ENCODE peak calls at places on chromosomes 3 and 15, in six cellular contexts. D, K, Z, X, A and W are unnamed samples.

GRCh38 chr15:71562251-71562650 is 248.1 kb upstream of the NR2E3 start:
- DNase-seq in D (peak), K (no peak), Z (no peak), X (no peak), A (no peak), W (no peak)

GRCh38 chr15:23566070-23567050 is 886 bp downstream of the MKRN3 start:
- DNase-seq in D (no peak), K (no peak), Z (peak), X (no peak), A (no peak), W (no peak)

GRCh38 chr3:100002599-100003350 is 111.5 kb downstream of the FILIP1L start:
- DNase-seq in D (peak), K (peak), Z (no peak), X (no peak), A (no peak), W (peak)

GRCh38 chr15:74419432-74419831 is 14.3 kb downstream of the SEMA7A start:
- DNase-seq in D (no peak), K (no peak), Z (no peak), X (no peak), A (no peak), W (no peak)

GRCh38 chr3:9891072-9891622 is 737 bp downstream of the JAGN1 start:
- DNase-seq in D (no peak), K (no peak), Z (no peak), X (no peak), A (no peak), W (no peak)

GRCh38 chr3:157087398-157088132 is 72.4 kb downstream of the CCNL1 start:
- DNase-seq in D (no peak), K (no peak), Z (no peak), X (no peak), A (no peak), W (no peak)

GRCh38 chr3:362939-363338 is 166.4 kb downstream of the CHL1 start:
- DNase-seq in D (no peak), K (no peak), Z (no peak), X (no peak), A (no peak), W (no peak)

GRCh38 chr15:76839173-76839572 is 66.0 kb downstream of the SCAPER start:
- DNase-seq in D (no peak), K (no peak), Z (no peak), X (no peak), A (no peak), W (no peak)

GRCh38 chr15:77029166-77030041 is 34.5 kb downstream of the PSTPIP1 start:
- DNase-seq in D (no peak), K (no peak), Z (no peak), X (no peak), A (no peak), W (no peak)

GRCh38 chr3:42706721-42707619 is 4.4 kb upstream of the HHATL start:
- DNase-seq in D (no peak), K (no peak), Z (no peak), X (peak), A (no peak), W (no peak)

GRCh38 chr15:101121511-101122090 is 130.2 kb downstream of the CHSY1 start:
- DNase-seq in D (no peak), K (no peak), Z (peak), X (peak), A (no peak), W (peak)

GRCh38 chr3:122774564-122774963 is 19.1 kb downstream of the HSPBAP1 start:
- DNase-seq in D (no peak), K (no peak), Z (no peak), X (peak), A (no peak), W (no peak)

GRCh38 chr15:38530113-38530512 is 34.5 kb downstream of the RASGRP1 start:
- DNase-seq in D (no peak), K (no peak), Z (no peak), X (no peak), A (no peak), W (no peak)

GRCh38 chr15:98565566-98565965 is 82.8 kb upstream of the IGF1R start:
- DNase-seq in D (no peak), K (no peak), Z (no peak), X (no peak), A (no peak), W (no peak)

GRCh38 chr3:116425126-116425525 is 20.2 kb downstream of the LSAMP start:
- DNase-seq in D (no peak), K (no peak), Z (no peak), X (no peak), A (no peak), W (no peak)

GRCh38 chr15:79090487-79091203 is at the start of gene RASGRF1:
- DNase-seq in D (no peak), K (no peak), Z (no peak), X (peak), A (no peak), W (no peak)

GRCh38 chr3:187702507-187703033 is at the start of gene RTP2:
- DNase-seq in D (no peak), K (no peak), Z (no peak), X (no peak), A (no peak), W (peak)

GRCh38 chr3:168973206-168973605 is 690.3 kb downstream of the MECOM start:
- DNase-seq in D (no peak), K (no peak), Z (no peak), X (no peak), A (no peak), W (no peak)

GRCh38 chr3:10437995-10438901 is 67.1 kb downstream of the ATP2B2 start:
- DNase-seq in D (no peak), K (no peak), Z (no peak), X (no peak), A (no peak), W (no peak)

GRCh38 chr3:81496407-81497104 is 264.9 kb downstream of the GBE1 start:
- DNase-seq in D (no peak), K (no peak), Z (no peak), X (no peak), A (no peak), W (no peak)

GRCh38 chr15:31379042-31379441 is 52.4 kb downstream of the KLF13 start:
- DNase-seq in D (no peak), K (no peak), Z (no peak), X (no peak), A (no peak), W (no peak)

GRCh38 chr15:29461877-29462276 is 192.3 kb upstream of the NSMCE3 start:
- DNase-seq in D (no peak), K (no peak), Z (no peak), X (no peak), A (no peak), W (no peak)

GRCh38 chr3:181887685-181888084 is 176.0 kb downstream of the SOX2 start:
- DNase-seq in D (no peak), K (no peak), Z (no peak), X (no peak), A (no peak), W (no peak)

GRCh38 chr15:73889053-73889452 is 15.7 kb downstream of the TBC1D21 start:
- DNase-seq in D (no peak), K (no peak), Z (no peak), X (no peak), A (no peak), W (no peak)

GRCh38 chr3:125374996-125375941 is at the start of gene ZNF148:
- DNase-seq in D (peak), K (peak), Z (peak), X (peak), A (peak), W (peak)
- TF ChIP-seq CTCF in D (no peak), K (no peak), Z (no peak), X (no peak), A (no peak), W (no peak)

DNA sequence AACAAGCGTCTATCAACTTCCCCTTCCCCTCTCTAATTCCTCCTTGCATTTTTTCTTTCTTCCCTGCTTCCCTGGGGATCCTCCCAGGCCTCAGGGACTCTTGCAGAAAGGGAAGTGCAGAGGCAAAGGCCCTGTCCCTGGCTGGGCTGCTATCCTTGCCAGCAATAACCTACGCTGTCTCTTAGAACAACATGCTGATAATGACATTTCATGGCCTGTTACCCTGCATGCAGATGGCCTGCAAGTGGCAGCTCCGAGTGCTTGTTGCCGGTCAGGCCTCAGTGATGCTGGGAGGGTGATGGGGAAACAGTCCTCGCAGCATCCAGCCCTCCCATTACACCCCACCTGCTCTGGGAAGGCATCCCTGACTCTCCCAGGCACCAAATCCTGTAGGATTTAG is 167.6 kb downstream of the RAB11A start:
- DNase-seq in D (no peak), K (no peak), Z (no peak), X (no peak), A (no peak), W (no peak)
- TF ChIP-seq CTCF in D (no peak), K (no peak), Z (no peak), X (no peak), A (no peak), W (no peak)

GRCh38 chr3:103919327-103919726 is 1447.4 kb upstream of the ALCAM start:
- DNase-seq in D (no peak), K (no peak), Z (no peak), X (no peak), A (no peak), W (no peak)
- TF ChIP-seq CTCF in D (no peak), K (no peak), Z (no peak), X (no peak), A (no peak), W (no peak)

DNA sequence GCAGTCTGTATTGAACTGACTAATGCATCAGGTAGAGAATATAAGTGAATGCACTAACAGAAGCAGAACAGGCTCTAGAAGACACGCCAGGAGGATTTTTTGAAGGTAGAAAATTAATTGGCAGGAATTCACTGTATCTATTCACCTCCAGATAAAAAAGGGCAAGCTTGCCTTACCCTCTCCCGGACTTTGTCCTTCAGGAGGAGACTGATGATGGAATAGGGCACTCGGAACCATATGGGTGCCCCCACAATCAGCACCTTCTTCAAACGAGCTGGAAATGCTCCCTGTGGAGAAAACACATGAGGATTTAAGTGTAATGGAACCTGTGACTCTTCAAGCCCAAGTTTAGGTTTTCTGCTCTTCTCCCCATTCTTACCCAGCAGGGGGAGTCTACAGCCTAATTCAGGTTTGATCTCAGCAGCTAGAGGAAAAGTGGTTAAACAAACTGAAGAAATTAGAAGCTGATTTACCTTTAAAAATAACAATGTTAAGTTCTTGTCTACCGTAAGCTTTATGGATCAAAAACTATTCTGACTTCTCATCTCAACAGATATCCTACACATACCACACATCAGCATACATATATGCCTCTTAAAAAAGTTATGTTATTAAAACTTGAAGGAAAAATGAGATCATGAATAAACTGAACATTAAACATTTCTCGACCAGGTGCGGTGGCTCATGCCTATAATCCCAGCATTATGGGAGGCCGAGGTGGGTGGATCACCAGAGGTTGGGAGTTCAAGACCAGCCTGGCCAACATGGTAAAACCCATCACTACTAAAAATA is 57.4 kb upstream of the SIN3A start:
- DNase-seq in D (peak), K (no peak), Z (no peak), X (peak), A (no peak), W (no peak)
- TF ChIP-seq CTCF in D (peak), K (peak), Z (peak), X (no peak), A (peak), W (peak)

DNA sequence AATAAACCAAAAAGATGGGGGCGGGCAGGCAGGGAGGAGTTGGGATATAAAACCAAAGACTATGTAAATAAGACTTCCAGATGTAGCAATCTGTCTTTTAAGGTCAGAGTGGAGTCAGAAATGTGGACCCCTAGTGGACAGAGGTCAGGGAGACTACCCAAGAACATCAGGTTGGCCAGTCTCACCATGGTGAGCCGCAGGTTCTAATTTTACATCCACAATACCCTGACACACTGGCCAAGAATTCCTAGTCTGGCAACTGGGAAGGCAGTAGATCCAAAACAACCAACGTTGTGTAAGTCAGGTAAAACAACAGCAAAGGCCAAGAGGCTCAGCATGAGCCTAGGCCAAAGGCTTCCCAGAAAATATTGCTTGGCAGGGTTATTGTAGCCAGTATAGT is 203.4 kb downstream of the FOXP1 start:
- DNase-seq in D (peak), K (no peak), Z (no peak), X (no peak), A (no peak), W (no peak)
- TF ChIP-seq CTCF in D (no peak), K (peak), Z (no peak), X (no peak), A (no peak), W (no peak)

GRCh38 chr3:12139111-12139511 is 19.6 kb downstream of the TIMP4 start:
- DNase-seq in D (peak), K (no peak), Z (no peak), X (no peak), A (no peak), W (peak)

GRCh38 chr3:12141350-12141749 is 17.4 kb downstream of the TIMP4 start:
- DNase-seq in D (no peak), K (no peak), Z (no peak), X (no peak), A (no peak), W (no peak)

GRCh38 chr3:12136371-12136770 is 22.3 kb downstream of the TIMP4 start:
- DNase-seq in D (no peak), K (no peak), Z (no peak), X (no peak), A (no peak), W (no peak)

GRCh38 chr3:12135029-12135634 is 23.6 kb downstream of the TIMP4 start:
- DNase-seq in D (peak), K (no peak), Z (peak), X (peak), A (no peak), W (peak)

DNA sequence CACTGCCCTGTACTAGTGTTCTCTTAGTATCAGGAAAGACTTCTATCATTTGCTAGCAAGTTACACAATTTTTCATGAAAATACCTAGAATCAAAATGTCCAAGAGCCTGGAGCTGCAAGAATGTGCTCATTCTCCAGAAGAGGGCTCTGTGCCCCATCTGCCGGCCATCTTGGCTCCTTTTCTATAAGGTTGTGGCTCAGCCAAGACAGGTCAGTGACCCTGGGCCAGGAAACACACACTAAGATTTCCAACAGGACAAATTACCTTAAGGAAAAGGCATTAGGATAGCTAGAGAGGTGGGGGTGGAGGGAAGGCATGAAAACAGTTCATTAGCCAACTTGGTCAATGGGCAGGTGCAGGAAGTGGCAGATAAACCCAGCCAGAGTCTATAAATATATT is 20.7 kb downstream of the TIMP4 start:
- DNase-seq in D (peak), K (no peak), Z (no peak), X (no peak), A (no peak), W (no peak)
- TF ChIP-seq CTCF in D (peak), K (peak), Z (no peak), X (peak), A (peak), W (peak)

DNA sequence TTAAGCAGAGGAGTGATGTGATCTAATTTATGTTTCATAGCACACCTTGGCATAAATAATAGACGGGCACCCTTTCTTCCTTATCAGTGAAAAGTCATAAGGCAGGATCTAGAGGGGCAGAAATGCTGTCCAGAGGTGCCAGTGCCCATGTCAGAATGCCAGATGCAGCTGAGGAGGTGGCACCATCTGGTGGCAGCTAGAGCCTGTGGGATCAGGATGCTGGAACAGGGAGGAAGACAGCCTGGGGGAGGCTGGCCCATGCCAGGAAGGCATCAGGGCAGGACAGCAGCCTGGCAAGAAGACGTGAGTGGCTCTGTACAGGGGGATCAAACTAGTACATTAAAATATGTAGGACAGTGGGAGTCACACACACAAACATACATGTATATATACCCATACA is 16.5 kb downstream of the MYH15 start:
- DNase-seq in D (peak), K (no peak), Z (no peak), X (no peak), A (no peak), W (no peak)
- TF ChIP-seq CTCF in D (no peak), K (peak), Z (no peak), X (no peak), A (peak), W (peak)

GRCh38 chr3:134630506-134630905 is 20.3 kb downstream of the KY start:
- DNase-seq in D (no peak), K (no peak), Z (no peak), X (no peak), A (no peak), W (no peak)
- TF ChIP-seq CTCF in D (no peak), K (peak), Z (no peak), X (peak), A (no peak), W (peak)

GRCh38 chr3:38116471-38117162 is 20.3 kb downstream of the ACAA1 start:
- DNase-seq in D (no peak), K (no peak), Z (no peak), X (no peak), A (peak), W (no peak)
- TF ChIP-seq CTCF in D (no peak), K (no peak), Z (no peak), X (no peak), A (no peak), W (no peak)

DNA sequence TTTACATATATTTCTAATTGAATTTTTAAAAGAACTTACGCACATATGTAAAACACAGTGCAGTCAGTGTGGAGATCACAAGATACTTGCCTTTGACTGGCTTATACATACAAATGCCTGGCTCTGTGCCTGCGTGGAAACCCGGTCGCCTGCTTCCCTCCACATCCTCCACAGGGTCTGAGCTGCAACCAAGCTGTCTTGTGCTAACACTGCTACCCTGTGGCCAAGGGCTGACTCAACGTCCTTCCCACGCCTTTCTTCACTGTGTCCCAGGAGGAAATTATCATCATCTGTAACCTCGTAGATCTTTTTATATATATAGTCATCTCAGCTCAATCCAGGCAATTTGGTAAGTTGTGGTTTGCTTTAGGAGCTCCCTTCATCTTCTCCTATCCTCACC is 116.9 kb downstream of the WNT7A start:
- DNase-seq in D (no peak), K (no peak), Z (no peak), X (no peak), A (no peak), W (no peak)
- TF ChIP-seq CTCF in D (no peak), K (no peak), Z (no peak), X (no peak), A (no peak), W (no peak)